ENCODE peak calls at places on chromosomes 7 and 10, in five cellular contexts. Z is CD8-positive, alpha-beta memory T cell; K is CD4-positive, CD25-positive, alpha-beta regulatory T cell; N is AG04449; W is adrenal gland. H is an unnamed sample.

GRCh38 chr10:110206988-110207804 is at the start of gene MXI1:
- DNase-seq in Z (peak; percentile 28), K (peak; percentile 63), W (peak; percentile 82), N (no peak), H (peak; percentile 53)

GRCh38 chr10:130769146-130770017 is 542.1 kb downstream of the TCERG1L start:
- DNase-seq in W (no peak), K (no peak), N (no peak), Z (no peak), H (no peak)

GRCh38 chr10:77165445-77166316 is 471.9 kb downstream of the KCNMA1 start:
- DNase-seq in K (peak; percentile 48), N (no peak), Z (peak; percentile 23), W (peak; percentile 43), H (no peak)

GRCh38 chr7:101717986-101718746 is 89.1 kb upstream of the MYL10 start:
- DNase-seq in N (no peak), Z (no peak), K (no peak), W (peak; percentile 30), H (peak; percentile 49)

GRCh38 chr10:44949915-44950314 is 9.7 kb upstream of the RASSF4 start:
- DNase-seq in N (no peak), Z (no peak), W (no peak), K (no peak), H (no peak)

GRCh38 chr7:27187702-27188665 is 3.0 kb upstream of the HOXA11 start:
- DNase-seq in K (no peak), W (peak; percentile 1), Z (no peak), N (no peak), H (no peak)

GRCh38 chr7:127755529-127755928 is 103.5 kb downstream of the SND1 start:
- DNase-seq in Z (no peak), W (no peak), K (no peak), N (no peak), H (no peak)

GRCh38 chr7:131027287-131027773 is 293.3 kb upstream of the KLF14 start:
- DNase-seq in N (peak; percentile 72), K (peak; percentile 78), W (no peak), Z (no peak), H (peak; percentile 38)

GRCh38 chr10:50604049-50604640 is 19.6 kb downstream of the SGMS1 start:
- DNase-seq in N (no peak), K (no peak), W (peak; percentile 28), Z (no peak), H (no peak)

GRCh38 chr7:74343281-74344127 is 54.3 kb downstream of the CLIP2 start:
- DNase-seq in Z (no peak), N (peak; percentile 24), W (peak; percentile 73), K (no peak), H (peak; percentile 39)

GRCh38 chr10:94626476-94626875 is 57.1 kb upstream of the CYP2C18 start:
- DNase-seq in K (no peak), N (no peak), W (no peak), Z (no peak), H (no peak)

GRCh38 chr10:78277734-78278404 is 244.2 kb downstream of the RPS24 start:
- DNase-seq in Z (no peak), W (peak; percentile 79), K (no peak), N (no peak), H (peak; percentile 16)

GRCh38 chr7:151051108-151051507 is 2.8 kb downstream of the ASIC3 start:
- DNase-seq in Z (peak; percentile 58), K (peak; percentile 76), W (peak; percentile 77), N (no peak), H (no peak)

GRCh38 chr7:148811892-148812291 is 72.2 kb downstream of the EZH2 start:
- DNase-seq in Z (no peak), W (no peak), N (no peak), K (no peak), H (no peak)

GRCh38 chr7:124085168-124085567 is 52.3 kb upstream of the TMEM229A start:
- DNase-seq in K (no peak), W (peak; percentile 82), N (no peak), Z (no peak), H (no peak)

GRCh38 chr7:73894851-73895441 is 34.0 kb downstream of the TMEM270 start:
- DNase-seq in N (peak; percentile 87), K (no peak), W (no peak), Z (no peak), H (peak; percentile 88)

GRCh38 chr10:2744547-2745212 is 322.7 kb upstream of the PFKP start:
- DNase-seq in W (no peak), N (no peak), Z (no peak), K (no peak), H (no peak)

GRCh38 chr7:74482629-74483401 is 29.1 kb downstream of the GTF2IRD1 start:
- DNase-seq in W (peak; percentile 77), Z (no peak), N (peak; percentile 94), K (no peak), H (peak; percentile 95)

GRCh38 chr7:17444673-17445072 is 146.2 kb downstream of the AHR start:
- DNase-seq in N (no peak), Z (no peak), K (no peak), W (peak; percentile 25), H (peak; percentile 26)

GRCh38 chr7:101232141-101232821 is 5.3 kb downstream of the CLDN15 start:
- DNase-seq in Z (no peak), N (no peak), W (peak; percentile 11), K (no peak), H (no peak)

GRCh38 chr10:5094265-5095205 is at the start of gene AKR1C3:
- DNase-seq in N (no peak), Z (peak; percentile 1), K (peak; percentile 80), W (no peak), H (peak; percentile 30)

GRCh38 chr7:70654979-70655378 is 477.0 kb upstream of the GALNT17 start:
- DNase-seq in N (no peak), K (no peak), W (peak; percentile 8), Z (no peak), H (no peak)

GRCh38 chr7:1571261-1571650 is 1.4 kb upstream of the PSMG3 start:
- DNase-seq in Z (no peak), K (no peak), N (peak; percentile 49), W (no peak), H (peak; percentile 83)

GRCh38 chr10:16843252-16843870 is 26.1 kb upstream of the RSU1 start:
- DNase-seq in Z (peak; percentile 62), K (peak; percentile 74), W (peak; percentile 42), N (no peak), H (peak; percentile 47)

GRCh38 chr10:130300608-130301025 is 164.4 kb downstream of the GLRX3 start:
- DNase-seq in N (no peak), W (peak; percentile 52), Z (no peak), K (peak; percentile 73), H (no peak)

GRCh38 chr10:57015187-57015586 is 654.1 kb upstream of the ZWINT start:
- DNase-seq in N (no peak), W (no peak), K (no peak), Z (no peak), H (no peak)

GRCh38 chr10:34981834-34982233 is 108.3 kb downstream of the CUL2 start:
- DNase-seq in Z (no peak), W (no peak), N (no peak), K (no peak), H (no peak)

GRCh38 chr10:17001961-17002749 is 127.5 kb downstream of the CUBN start:
- DNase-seq in N (peak; percentile 92), K (peak; percentile 20), Z (peak; percentile 60), W (peak; percentile 18), H (peak; percentile 98)

GRCh38 chr7:76262683-76263402 is 39.6 kb upstream of the HSPB1 start:
- DNase-seq in Z (no peak), W (peak; percentile 82), K (peak; percentile 40), N (no peak), H (peak; percentile 15)

GRCh38 chr10:79184141-79184625 is 115.4 kb downstream of the ZMIZ1 start:
- DNase-seq in Z (no peak), N (no peak), K (no peak), W (peak; percentile 72), H (peak; percentile 42)

GRCh38 chr7:129789652-129790051 is 163.1 kb downstream of the UBE2H start:
- DNase-seq in K (no peak), N (no peak), Z (no peak), W (no peak), H (no peak)

GRCh38 chr10:58164517-58164916 is 103.2 kb downstream of the IPMK start:
- DNase-seq in N (no peak), W (no peak), Z (no peak), K (no peak), H (no peak)

GRCh38 chr7:104972510-104972909 is 41.5 kb upstream of the KMT2E start:
- DNase-seq in Z (no peak), W (no peak), K (no peak), N (peak; percentile 70), H (no peak)

GRCh38 chr7:104976966-104977636 is 36.9 kb upstream of the KMT2E start:
- DNase-seq in W (no peak), Z (no peak), K (no peak), N (no peak), H (no peak)

GRCh38 chr7:104973909-104974415 is 40.0 kb upstream of the KMT2E start:
- DNase-seq in W (no peak), Z (no peak), K (no peak), N (no peak), H (peak; percentile 67)

GRCh38 chr7:104971290-104972071 is 42.5 kb upstream of the KMT2E start:
- DNase-seq in N (no peak), Z (no peak), W (no peak), K (no peak), H (no peak)

GRCh38 chr7:104973227-104973626 is 40.8 kb upstream of the KMT2E start:
- DNase-seq in K (no peak), W (no peak), N (no peak), Z (no peak), H (no peak)
- H3K4me3 ChIP-seq in K (no peak overlapping the region), W (no peak overlapping the region), N (no peak overlapping the region), Z (no peak overlapping the region), H (no peak overlapping the region)

GRCh38 chr10:97771055-97771811 is 566 bp downstream of the SFRP5 start:
- DNase-seq in W (no peak), K (peak; percentile 30), N (no peak), Z (no peak), H (no peak)
- H3K4me3 ChIP-seq in W (no peak overlapping the region), K (no peak overlapping the region), N (peak overlapping the region; percentile 37), Z (no peak overlapping the region), H (peak overlapping the region; percentile 46)

DNA sequence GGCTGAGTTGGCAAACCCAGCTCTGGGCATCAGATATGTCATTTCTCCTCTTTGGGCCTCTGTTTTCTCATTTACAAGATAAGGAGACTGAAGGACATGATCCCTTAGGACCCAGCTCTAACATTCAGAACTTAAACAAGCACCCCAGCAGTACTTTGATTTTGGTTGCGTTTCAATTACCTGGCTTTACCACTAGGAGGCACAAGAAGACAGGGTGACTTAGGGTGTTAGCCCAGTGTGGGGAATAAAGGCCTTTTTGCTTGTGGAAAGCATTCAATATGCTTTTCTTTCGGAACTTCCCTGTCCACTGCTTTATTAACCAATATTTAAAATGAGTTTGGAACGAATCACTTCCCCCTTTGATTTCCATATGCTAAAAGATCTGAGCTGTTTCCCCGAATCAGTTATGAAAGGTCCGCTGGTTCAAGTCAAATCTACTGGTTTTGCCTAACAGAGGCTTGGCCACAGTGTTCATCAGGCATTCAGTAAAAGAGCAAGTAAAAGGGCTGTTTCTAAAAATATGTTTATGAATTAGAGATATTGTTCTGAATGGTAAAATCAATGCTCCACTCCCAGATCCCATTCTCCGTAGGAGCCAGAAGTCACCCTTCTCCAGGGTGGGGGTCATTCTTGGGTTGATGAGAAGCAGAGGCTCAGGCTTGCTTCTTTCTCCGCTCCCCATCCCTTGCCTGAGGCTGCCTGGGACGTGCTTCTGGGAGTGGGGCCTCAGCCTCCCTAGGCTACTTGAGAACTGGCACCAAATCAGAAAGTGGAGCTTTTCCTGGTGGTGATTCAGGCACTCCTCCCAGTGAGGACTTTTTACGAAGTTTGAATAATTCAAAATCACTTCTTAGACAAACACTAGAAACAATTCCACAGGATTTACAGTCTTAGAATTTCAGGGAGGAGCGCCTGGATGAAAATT is 105.5 kb downstream of the MYOF start:
- DNase-seq in Z (peak; percentile 59), K (peak; percentile 84), W (peak; percentile 58), N (peak; percentile 67), H (peak; percentile 74)
- H3K4me3 ChIP-seq in Z (no peak overlapping the region), K (no peak overlapping the region), W (no peak overlapping the region), N (no peak overlapping the region), H (no peak overlapping the region)

GRCh38 chr10:98609265-98609664 is 162.5 kb upstream of the HPS1 start:
- DNase-seq in Z (no peak), W (no peak), N (no peak), K (no peak), H (no peak)
- H3K4me3 ChIP-seq in Z (no peak overlapping the region), W (no peak overlapping the region), N (no peak overlapping the region), K (no peak overlapping the region), H (no peak overlapping the region)

H was measured in skeletal muscle cell.